ENCODE peak calls at places on chromosome 7, in eight cellular contexts. M is pancreas, X is lower lobe of right lung, J is heart left ventricle, K is HepG2, A is transverse colon, C is OCI-LY7, Q is uterus. P is an unnamed sample.

GRCh38 chr7:21944616-21945373 is 904 bp downstream of the CDCA7L start:
- DNase-seq in J (peak; percentile 44), K (no peak), M (peak; percentile 86), C (peak; percentile 78), Q (no peak), X (peak; percentile 84), A (peak; percentile 76), P (peak; percentile 51)

GRCh38 chr7:143499246-143499645 is 21.6 kb downstream of the TAS2R41 start:
- DNase-seq in J (no peak), Q (peak; percentile 52), A (no peak), M (no peak), K (no peak), X (no peak), C (no peak), P (no peak)

GRCh38 chr7:26365077-26365896 is 73.6 kb downstream of the SNX10 start:
- DNase-seq in X (peak; percentile 51), J (no peak), M (no peak), Q (peak; percentile 55), K (peak; percentile 65), A (peak; percentile 57), C (peak; percentile 89), P (peak; percentile 55)

GRCh38 chr7:156178214-156178613 is 366.0 kb upstream of the SHH start:
- DNase-seq in A (no peak), J (no peak), Q (no peak), X (no peak), M (no peak), K (no peak), C (no peak), P (no peak)

GRCh38 chr7:11689096-11689495 is 142.9 kb downstream of the THSD7A start:
- DNase-seq in J (no peak), X (no peak), A (no peak), M (no peak), K (no peak), Q (no peak), C (no peak), P (no peak)

GRCh38 chr7:145848691-145849090 is 267.9 kb upstream of the CNTNAP2 start:
- DNase-seq in C (peak; percentile 69), K (no peak), X (no peak), M (no peak), Q (no peak), J (no peak), A (no peak), P (peak; percentile 48)

GRCh38 chr7:12655161-12655560 is 32.3 kb upstream of the ARL4A start:
- DNase-seq in C (no peak), X (no peak), Q (no peak), J (no peak), M (no peak), A (no peak), K (no peak), P (no peak)

GRCh38 chr7:151233111-151233701 is 923 bp downstream of the CHPF2 start:
- DNase-seq in Q (no peak), A (no peak), K (peak; percentile 45), J (peak; percentile 69), C (peak; percentile 32), X (no peak), M (peak; percentile 74), P (no peak)

GRCh38 chr7:151316896-151317295 is 24.7 kb upstream of the NUB1 start:
- DNase-seq in X (no peak), C (no peak), J (no peak), Q (no peak), M (no peak), A (no peak), K (no peak), P (no peak)

DNA sequence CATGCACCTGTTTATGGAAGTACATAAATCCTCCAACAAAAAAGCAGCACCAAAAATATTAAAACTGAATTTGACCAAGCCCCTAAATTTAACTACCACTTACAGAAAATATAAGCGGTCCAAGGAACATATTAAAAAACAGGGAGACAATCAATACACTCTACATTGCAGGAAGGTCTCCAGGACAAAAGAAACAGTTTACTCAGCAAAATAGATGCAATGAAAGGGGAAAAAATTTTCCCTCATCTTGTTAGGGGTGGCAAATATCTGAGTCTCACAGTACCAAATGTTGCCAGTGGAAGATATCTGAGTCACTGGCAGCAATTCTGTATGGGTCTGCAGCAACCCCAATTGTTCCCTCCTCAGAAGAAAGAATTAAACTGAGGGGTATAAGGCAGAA is 50.4 kb downstream of the NAMPT start:
- DNase-seq in K (no peak), J (no peak), A (no peak), X (no peak), Q (no peak), M (no peak), C (no peak), P (no peak)
- H3K36me3 ChIP-seq in K (no peaks in the 10 kb centered on the region), J (no peaks in the 10 kb centered on the region), A (no peaks in the 10 kb centered on the region), X (no peaks in the 10 kb centered on the region), Q (no peaks in the 10 kb centered on the region), M (no peaks in the 10 kb centered on the region), C (no peaks in the 10 kb centered on the region), P (no peaks in the 10 kb centered on the region)

GRCh38 chr7:4233621-4234497 is 448.2 kb upstream of the FOXK1 start:
- DNase-seq in Q (no peak), J (no peak), X (no peak), A (no peak), M (no peak), K (no peak), C (no peak), P (no peak)
- H3K9me3 ChIP-seq in Q (no peaks in the 10 kb centered on the region), J (no peaks in the 10 kb centered on the region), X (no peaks in the 10 kb centered on the region), A (no peaks in the 10 kb centered on the region), M (no peaks in the 10 kb centered on the region), K (no peaks in the 10 kb centered on the region), C (no peaks in the 10 kb centered on the region), P (no peaks in the 10 kb centered on the region)

GRCh38 chr7:17915796-17916195 is 24.5 kb downstream of the SNX13 start:
- DNase-seq in M (no peak), C (no peak), X (no peak), J (no peak), Q (no peak), K (no peak), A (no peak), P (no peak)

GRCh38 chr7:17916786-17917185 is 23.5 kb downstream of the SNX13 start:
- DNase-seq in J (no peak), Q (no peak), C (no peak), K (no peak), A (no peak), M (no peak), X (no peak), P (no peak)

GRCh38 chr7:17912536-17913235 is 27.6 kb downstream of the SNX13 start:
- DNase-seq in A (no peak), X (no peak), J (no peak), K (no peak), C (no peak), M (no peak), Q (no peak), P (no peak)

GRCh38 chr7:17913250-17913649 is 27.0 kb downstream of the SNX13 start:
- DNase-seq in M (no peak), J (no peak), Q (no peak), X (no peak), C (no peak), A (no peak), K (no peak), P (no peak)

DNA sequence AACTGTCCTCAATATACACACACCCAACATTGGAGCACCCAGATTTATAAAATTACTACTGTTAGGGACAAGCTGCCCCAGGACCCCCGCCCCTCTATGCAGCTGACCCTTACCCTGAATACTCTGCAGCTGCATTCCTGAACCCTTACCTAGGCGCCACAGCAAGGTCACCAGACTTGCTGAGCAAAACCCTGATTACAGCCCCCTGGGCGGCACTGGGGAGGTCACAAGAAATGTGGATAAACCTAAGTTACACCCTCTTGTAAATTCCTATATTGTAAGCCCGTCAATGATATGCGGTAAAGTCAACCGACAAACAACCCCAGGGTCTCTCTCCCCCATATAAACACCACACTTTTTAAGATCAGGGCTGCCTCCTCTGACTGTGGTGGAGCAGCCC is 25.1 kb downstream of the SNX13 start:
- DNase-seq in A (no peak), Q (no peak), K (no peak), M (no peak), C (no peak), J (no peak), X (no peak), P (no peak)
- H3K36me3 ChIP-seq in A (no peaks in the 10 kb centered on the region), Q (no peaks in the 10 kb centered on the region), K (no peaks in the 10 kb centered on the region), M (no peaks in the 10 kb centered on the region), C (no peaks in the 10 kb centered on the region), J (no peaks in the 10 kb centered on the region), X (no peaks in the 10 kb centered on the region), P (no peaks in the 10 kb centered on the region)

DNA sequence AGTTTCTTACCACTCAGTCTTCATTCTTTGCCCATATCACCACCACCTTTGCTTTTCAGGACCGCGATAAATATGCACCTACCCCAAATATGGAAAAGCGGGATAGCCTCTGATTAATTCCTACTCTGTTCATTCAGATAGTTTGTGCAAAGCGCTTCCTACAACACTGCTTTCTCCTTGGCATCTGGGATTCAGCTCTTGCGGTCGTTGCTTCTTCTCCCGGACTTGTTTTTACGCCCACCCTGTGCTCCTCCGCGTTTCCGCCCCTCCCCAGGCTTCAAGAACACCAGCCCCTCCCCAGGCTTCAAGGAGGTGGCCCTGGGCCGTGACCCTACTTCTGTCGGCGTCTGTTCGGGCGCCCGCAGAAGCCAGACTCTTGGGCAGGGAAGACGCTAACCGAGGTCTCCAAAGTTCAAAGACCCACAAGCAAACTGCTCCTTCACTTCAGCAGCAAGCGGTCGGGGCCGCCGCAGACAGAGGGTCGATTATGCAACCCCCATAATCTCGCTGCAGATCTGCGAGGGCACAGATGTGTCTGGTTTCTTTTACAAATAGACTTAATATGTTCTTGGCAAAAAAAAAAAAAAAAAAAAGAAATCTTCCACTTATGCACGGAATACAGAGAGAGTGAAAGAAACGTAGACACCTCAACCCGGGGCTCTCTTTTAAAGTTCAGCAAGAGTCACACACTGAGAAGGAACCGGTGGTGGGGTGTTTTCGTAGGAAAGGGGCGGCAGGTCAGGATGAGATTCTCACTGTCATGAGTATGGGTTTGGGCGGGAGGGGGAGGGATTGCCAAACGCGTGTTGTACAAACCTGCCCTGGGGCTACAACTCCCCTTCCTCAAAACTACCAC is 2.0 kb downstream of the DLX5 start:
- DNase-seq in K (no peak), J (no peak), A (no peak), Q (no peak), M (peak; percentile 55), X (no peak), C (no peak), P (no peak)
- H3K9me3 ChIP-seq in K (no peaks in the 10 kb centered on the region), J (no peaks in the 10 kb centered on the region), A (no peaks in the 10 kb centered on the region), Q (no peaks in the 10 kb centered on the region), M (no peaks in the 10 kb centered on the region), X (no peaks in the 10 kb centered on the region), C (no peaks in the 10 kb centered on the region), P (no peaks in the 10 kb centered on the region)

GRCh38 chr7:105000927-105001336 is 13.1 kb upstream of the KMT2E start:
- DNase-seq in C (no peak), A (no peak), J (no peak), Q (no peak), K (no peak), X (no peak), M (no peak), P (no peak)
- H3K36me3 ChIP-seq in C (peaks cover 89% of the 10 kb centered on the region), A (peaks cover 3% of the 10 kb centered on the region), J (no peaks in the 10 kb centered on the region), Q (no peaks in the 10 kb centered on the region), K (peaks cover 5% of the 10 kb centered on the region), X (peaks cover 12% of the 10 kb centered on the region), M (no peaks in the 10 kb centered on the region), P (no peaks in the 10 kb centered on the region)

P was measured in Caco-2.